ENCODE peak calls at places on chromosome 4, in five cellular contexts. X is progenitor cell of endocrine pancreas, A is upper lobe of right lung, D is neural crest cell, O is AG09319. W is an unnamed sample.

GRCh38 chr4:17721496-17722360 is 59.7 kb downstream of the FAM184B start:
- DNase-seq in X (no peak), A (no peak), D (no peak), O (peak), W (no peak)

GRCh38 chr4:114417214-114417613 is 181.4 kb upstream of the UGT8 start:
- DNase-seq in X (no peak), A (no peak), D (no peak), O (no peak), W (no peak)

GRCh38 chr4:17463606-17464005 is 48.3 kb downstream of the QDPR start:
- DNase-seq in X (no peak), A (no peak), D (no peak), O (no peak), W (no peak)

GRCh38 chr4:144948009-144948408 is 150.0 kb downstream of the ANAPC10 start:
- DNase-seq in X (no peak), A (no peak), D (no peak), O (no peak), W (no peak)

GRCh38 chr4:189081831-189082230 is 858.8 kb upstream of the FRG1 start:
- DNase-seq in X (no peak), A (no peak), D (no peak), O (no peak), W (no peak)

GRCh38 chr4:16770887-16771286 is 127.6 kb downstream of the LDB2 start:
- DNase-seq in X (no peak), A (no peak), D (no peak), O (no peak), W (no peak)

GRCh38 chr4:6898763-6899162 is 10.9 kb upstream of the TBC1D14 start:
- DNase-seq in X (no peak), A (no peak), D (no peak), O (no peak), W (no peak)

GRCh38 chr4:102344520-102344954 is 745 bp downstream of the SLC39A8 start:
- DNase-seq in X (peak), A (peak), D (peak), O (peak), W (peak)

GRCh38 chr4:155543126-155543765 is 123.4 kb upstream of the GUCY1A1 start:
- DNase-seq in X (no peak), A (no peak), D (no peak), O (no peak), W (no peak)

GRCh38 chr4:184118516-184118915 is 99.2 kb downstream of the ENPP6 start:
- DNase-seq in X (no peak), A (no peak), D (no peak), O (no peak), W (no peak)

GRCh38 chr4:113773014-113773413 is 11.5 kb upstream of the CAMK2D start:
- DNase-seq in X (no peak), A (no peak), D (no peak), O (no peak), W (no peak)

GRCh38 chr4:77818667-77819408 is at the start of gene CNOT6L:
- DNase-seq in X (peak), A (peak), D (peak), O (peak), W (peak)

GRCh38 chr4:77820836-77821561 is 1.8 kb upstream of the CNOT6L start:
- DNase-seq in X (no peak), A (no peak), D (no peak), O (no peak), W (no peak)

GRCh38 chr4:31518796-31519250 is 798.7 kb downstream of the PCDH7 start:
- DNase-seq in X (no peak), A (no peak), D (no peak), O (peak), W (no peak)

GRCh38 chr4:82578935-82579334 is 17.1 kb upstream of the TMEM150C start:
- DNase-seq in X (no peak), A (no peak), D (no peak), O (no peak), W (no peak)
- TF ChIP-seq CTCF in X (peak), A (no peak), D (peak), O (peak), W (peak)

DNA sequence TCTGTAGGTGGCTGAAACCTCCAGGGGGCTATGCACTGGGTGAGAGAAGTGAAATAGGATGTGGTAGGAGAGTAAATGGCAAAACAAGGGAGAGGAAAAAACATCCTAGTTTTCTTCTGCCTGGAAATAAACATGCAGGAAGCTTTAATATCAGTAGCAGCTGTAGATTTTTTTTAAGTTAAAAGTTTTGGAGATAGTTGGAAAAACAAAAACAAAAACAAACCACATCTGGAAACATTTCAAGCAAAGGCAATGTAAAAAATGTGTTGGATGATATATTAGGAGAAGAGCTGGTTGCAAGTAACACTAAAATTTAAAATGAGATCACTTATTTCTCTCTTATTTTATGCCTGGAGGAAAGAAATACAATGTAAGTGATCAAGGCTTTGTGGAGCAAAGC is 388.0 kb downstream of the SPRY1 start:
- DNase-seq in X (no peak), A (no peak), D (no peak), O (no peak), W (no peak)
- TF ChIP-seq CTCF in X (no peak), A (no peak), D (no peak), O (no peak), W (peak)

GRCh38 chr4:115596265-115597001 is 483.0 kb upstream of the NDST4 start:
- DNase-seq in X (no peak), A (no peak), D (no peak), O (no peak), W (no peak)
- TF ChIP-seq CTCF in X (no peak), A (no peak), D (no peak), O (no peak), W (no peak)

GRCh38 chr4:156969136-156969535 is 2.5 kb downstream of the PDGFC start:
- DNase-seq in X (no peak), A (no peak), D (no peak), O (no peak), W (no peak)

GRCh38 chr4:156971168-156971601 is 414 bp downstream of the PDGFC start:
- DNase-seq in X (peak), A (peak), D (peak), O (no peak), W (no peak)

GRCh38 chr4:156972370-156972980 is 876 bp upstream of the PDGFC start:
- DNase-seq in X (no peak), A (no peak), D (no peak), O (no peak), W (no peak)

GRCh38 chr4:156971623-156972369 is at the start of gene PDGFC:
- DNase-seq in X (peak), A (peak), D (peak), O (no peak), W (peak)

GRCh38 chr4:156970501-156971167 is 965 bp downstream of the PDGFC start:
- DNase-seq in X (peak), A (peak), D (peak), O (no peak), W (peak)
- TF ChIP-seq CTCF in X (peak), A (peak), D (peak), O (peak), W (peak)

GRCh38 chr4:37836256-37836655 is 9.8 kb downstream of the PGM2 start:
- DNase-seq in X (no peak), A (no peak), D (no peak), O (no peak), W (no peak)

GRCh38 chr4:37835806-37836205 is 9.3 kb downstream of the PGM2 start:
- DNase-seq in X (no peak), A (no peak), D (no peak), O (no peak), W (no peak)

GRCh38 chr4:37835031-37835430 is 8.5 kb downstream of the PGM2 start:
- DNase-seq in X (no peak), A (no peak), D (no peak), O (no peak), W (no peak)

GRCh38 chr4:37837446-37837845 is 11.0 kb downstream of the PGM2 start:
- DNase-seq in X (no peak), A (no peak), D (no peak), O (no peak), W (no peak)

DNA sequence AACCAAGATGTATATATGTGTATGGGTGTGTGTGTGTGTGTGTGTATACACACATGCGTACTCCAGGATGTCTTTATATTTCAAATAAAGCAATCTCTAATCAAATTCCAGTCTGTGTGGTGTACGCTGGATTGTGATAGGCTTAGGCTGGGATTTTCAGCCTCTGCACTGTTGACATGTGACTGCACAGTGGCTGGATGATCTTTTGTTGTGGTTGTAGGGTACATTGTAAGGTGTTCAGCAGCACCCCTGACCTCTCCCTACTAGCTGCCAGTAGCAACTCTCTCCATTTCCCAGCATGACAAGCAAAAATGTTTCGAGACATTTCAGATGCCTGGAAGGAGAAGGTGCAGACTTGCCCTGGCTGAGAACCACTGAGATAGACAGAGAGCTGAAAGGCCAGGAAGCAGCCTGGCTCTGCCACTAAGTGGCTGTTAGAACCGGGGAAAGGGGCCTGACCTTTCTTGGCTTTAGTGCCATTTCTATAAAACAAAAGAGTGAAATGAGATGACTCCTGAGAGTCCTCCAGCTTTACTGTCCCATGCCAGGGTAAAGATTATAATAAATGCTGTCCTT is 10.4 kb downstream of the PGM2 start:
- DNase-seq in X (no peak), A (no peak), D (no peak), O (no peak), W (no peak)
- TF ChIP-seq CTCF in X (no peak), A (no peak), D (no peak), O (no peak), W (no peak)

W was measured in chondrocyte.